ENCODE peak calls at places on chromosomes 7 and 10, in ten cellular contexts. Y, J, A, O, L, V, W, Z, P and B are unnamed samples.

GRCh38 chr10:3067045-3067858 is at the start of gene PFKP:
- DNase-seq in L (peak; percentile 27), J (no peak), P (peak; percentile 54), V (peak; percentile 24), A (peak; percentile 81), O (no peak), Y (peak; percentile 61), W (no peak), Z (peak; percentile 32), B (peak; percentile 86)

GRCh38 chr10:71821909-71822763 is 28.9 kb downstream of the PSAP start:
- DNase-seq in W (peak; percentile 78), A (no peak), L (no peak), Y (no peak), J (no peak), V (no peak), P (no peak), O (no peak), Z (no peak), B (peak; percentile 41)

GRCh38 chr10:60299961-60300883 is 89.5 kb downstream of the ANK3 start:
- DNase-seq in P (no peak), W (peak; percentile 98), A (peak; percentile 81), V (peak; percentile 95), J (no peak), O (no peak), Y (peak; percentile 64), L (peak; percentile 25), Z (peak; percentile 59), B (no peak)

GRCh38 chr10:60623627-60624026 is 154.7 kb upstream of the CDK1 start:
- DNase-seq in P (no peak), W (no peak), V (no peak), L (no peak), Z (no peak), O (no peak), J (no peak), Y (no peak), A (no peak), B (no peak)

GRCh38 chr10:93751832-93752231 is 5.9 kb upstream of the LGI1 start:
- DNase-seq in V (peak; percentile 68), P (peak; percentile 36), O (no peak), L (peak; percentile 40), Z (no peak), W (peak; percentile 15), A (peak; percentile 43), J (no peak), Y (peak; percentile 65), B (no peak)

GRCh38 chr10:127738512-127739424 is 1.8 kb downstream of the FOXI2 start:
- DNase-seq in J (no peak), L (no peak), W (no peak), O (no peak), P (no peak), Y (peak; percentile 48), A (no peak), V (no peak), Z (no peak), B (no peak)

GRCh38 chr10:132631348-132631735 is 93.8 kb downstream of the INPP5A start:
- DNase-seq in Y (no peak), V (no peak), A (peak; percentile 95), W (peak; percentile 16), L (no peak), O (peak; percentile 54), Z (peak; percentile 88), P (no peak), J (peak; percentile 82), B (peak; percentile 89)

GRCh38 chr7:37377231-37377630 is 71.4 kb downstream of the ELMO1 start:
- DNase-seq in P (no peak), Z (no peak), J (no peak), O (no peak), W (no peak), V (no peak), A (no peak), Y (no peak), L (no peak), B (no peak)

GRCh38 chr7:102925962-102926825 is 13.4 kb downstream of the LRRC17 start:
- DNase-seq in P (no peak), A (no peak), Y (no peak), Z (no peak), W (peak; percentile 68), J (no peak), O (no peak), L (peak; percentile 28), V (no peak), B (no peak)

GRCh38 chr7:94008537-94008936 is 4.4 kb upstream of the BET1 start:
- DNase-seq in O (no peak), Y (no peak), W (peak; percentile 84), A (no peak), L (no peak), V (peak; percentile 18), P (no peak), Z (no peak), J (no peak), B (no peak)

GRCh38 chr10:17801507-17801906 is 7.6 kb upstream of the MRC1 start:
- DNase-seq in A (no peak), Y (no peak), Z (no peak), J (no peak), L (no peak), W (no peak), V (no peak), P (no peak), O (no peak), B (no peak)

GRCh38 chr7:50159154-50159553 is 66.1 kb upstream of the ZPBP start:
- DNase-seq in L (no peak), A (no peak), Y (no peak), V (no peak), J (no peak), O (no peak), P (no peak), Z (no peak), W (no peak), B (no peak)

GRCh38 chr7:66557214-66558200 is 71.2 kb upstream of the KCTD7 start:
- DNase-seq in Y (peak; percentile 89), V (peak; percentile 48), J (peak; percentile 56), A (peak; percentile 67), W (no peak), P (peak; percentile 74), O (peak; percentile 82), Z (peak; percentile 57), L (peak; percentile 84), B (peak; percentile 79)

GRCh38 chr7:27183682-27184341 is 1.2 kb downstream of the HOXA11 start:
- DNase-seq in P (no peak), Z (no peak), Y (peak; percentile 29), V (peak; percentile 55), O (no peak), A (no peak), J (peak; percentile 23), L (no peak), W (no peak), B (no peak)

GRCh38 chr10:132664407-132664806 is 121.5 kb downstream of the NKX6-2 start:
- DNase-seq in L (no peak), Z (no peak), P (no peak), J (no peak), V (no peak), W (no peak), Y (no peak), O (peak; percentile 31), A (no peak), B (peak; percentile 27)

DNA sequence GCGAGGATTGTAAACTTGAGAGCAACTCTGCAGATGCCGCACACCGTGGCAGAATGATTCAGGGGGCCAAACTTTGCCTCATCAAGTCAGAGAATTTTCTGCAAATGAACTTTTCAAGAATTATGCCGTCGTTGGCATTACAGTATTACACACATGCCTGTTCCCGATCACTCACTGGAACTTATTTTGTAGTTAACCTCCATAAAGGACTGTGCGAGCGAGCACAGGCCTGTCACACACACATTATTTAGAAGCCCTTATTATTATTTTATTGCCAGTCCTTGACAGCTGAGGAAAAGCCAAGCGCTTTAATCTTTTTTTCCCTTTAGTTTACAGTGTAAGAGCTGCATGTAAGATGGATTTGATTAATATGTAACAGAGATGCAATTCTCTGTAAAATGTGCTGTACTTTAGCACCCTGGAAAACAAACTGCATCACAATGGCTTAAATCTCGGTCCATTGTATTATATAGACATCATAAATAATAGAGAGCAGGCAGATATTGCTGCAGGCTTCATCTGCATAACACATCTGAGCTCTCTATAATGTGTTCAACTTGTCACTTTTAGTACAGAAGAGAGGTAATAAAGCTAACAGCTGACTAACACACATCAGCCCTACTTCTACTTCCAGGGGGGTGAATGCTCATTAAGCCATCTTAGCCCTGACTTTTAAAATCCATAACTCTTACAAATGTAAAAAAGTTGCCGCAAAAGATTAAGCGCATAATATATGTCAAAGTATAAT is 493.4 kb upstream of the GALNT17 start:
- DNase-seq in P (no peak), Y (no peak), V (no peak), A (no peak), W (no peak), L (no peak), Z (no peak), J (no peak), O (no peak), B (no peak)
- H3K27me3 ChIP-seq in P (no peaks in the 10 kb centered on the region), Y (no peaks in the 10 kb centered on the region), V (no peaks in the 10 kb centered on the region), A (peaks cover 4% of the 10 kb centered on the region), W (no peaks in the 10 kb centered on the region), L (no peaks in the 10 kb centered on the region), Z (no peaks in the 10 kb centered on the region), J (no peaks in the 10 kb centered on the region), O (no peaks in the 10 kb centered on the region), B (no peaks in the 10 kb centered on the region)

DNA sequence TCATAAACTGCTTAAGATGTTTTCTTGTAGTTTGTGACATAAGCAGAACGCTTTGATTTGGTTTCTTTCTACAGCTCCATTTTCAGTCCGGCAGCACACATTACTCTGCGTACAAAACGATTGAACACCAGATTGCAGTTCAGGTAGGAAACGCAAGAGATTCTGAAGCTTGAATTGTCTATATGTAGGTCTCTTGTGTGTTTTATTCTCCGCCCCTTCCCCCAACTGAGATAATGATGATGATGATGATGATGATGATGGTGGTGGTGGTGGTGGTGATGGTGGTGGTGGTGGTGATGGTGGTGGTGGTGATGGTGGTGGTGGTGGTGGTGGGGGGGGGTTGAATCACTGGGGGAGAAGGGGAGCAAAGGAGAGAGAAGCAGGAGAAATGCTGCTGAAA is 14.4 kb downstream of the TCF7L2 start:
- DNase-seq in W (no peak), Z (no peak), L (no peak), J (no peak), V (no peak), P (no peak), A (no peak), Y (no peak), O (no peak), B (no peak)
- H3K27me3 ChIP-seq in W (no peaks in the 10 kb centered on the region), Z (no peaks in the 10 kb centered on the region), L (no peaks in the 10 kb centered on the region), J (no peaks in the 10 kb centered on the region), V (no peaks in the 10 kb centered on the region), P (no peaks in the 10 kb centered on the region), A (no peaks in the 10 kb centered on the region), Y (no peaks in the 10 kb centered on the region), O (no peaks in the 10 kb centered on the region), B (no peaks in the 10 kb centered on the region)

DNA sequence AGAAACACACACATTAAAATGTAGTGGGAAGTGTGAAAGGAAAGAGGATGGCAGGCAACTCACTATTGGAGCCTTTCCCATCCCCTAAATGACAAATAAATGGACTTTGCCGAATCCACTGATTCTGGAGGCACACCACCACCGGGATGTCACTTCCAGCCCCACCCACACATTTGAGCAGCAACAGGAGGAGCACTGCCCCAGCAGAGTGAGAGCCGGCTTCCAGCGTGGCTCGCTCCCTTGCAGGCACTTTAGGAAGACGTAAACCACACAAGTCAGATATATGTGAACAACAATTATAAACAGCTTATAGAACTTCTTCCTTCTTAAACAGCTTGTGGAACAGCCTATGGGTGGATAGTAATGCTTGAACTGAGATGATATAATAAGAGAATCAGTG is 191.0 kb downstream of the DGKI start:
- DNase-seq in J (no peak), Y (no peak), A (no peak), L (no peak), W (no peak), V (no peak), O (no peak), Z (no peak), P (peak; percentile 20), B (no peak)
- H3K27me3 ChIP-seq in J (no peaks in the 10 kb centered on the region), Y (no peaks in the 10 kb centered on the region), A (no peaks in the 10 kb centered on the region), L (no peaks in the 10 kb centered on the region), W (no peaks in the 10 kb centered on the region), V (no peaks in the 10 kb centered on the region), O (no peaks in the 10 kb centered on the region), Z (no peaks in the 10 kb centered on the region), P (no peaks in the 10 kb centered on the region), B (no peaks in the 10 kb centered on the region)

GRCh38 chr10:70494966-70495365 is 16.4 kb downstream of the PALD1 start:
- DNase-seq in J (peak; percentile 55), A (no peak), W (no peak), P (no peak), L (no peak), Z (peak; percentile 53), Y (no peak), V (no peak), O (peak; percentile 77), B (peak; percentile 73)
- H3K27me3 ChIP-seq in J (no peaks in the 10 kb centered on the region), A (no peaks in the 10 kb centered on the region), W (no peaks in the 10 kb centered on the region), P (no peaks in the 10 kb centered on the region), L (no peaks in the 10 kb centered on the region), Z (no peaks in the 10 kb centered on the region), Y (no peaks in the 10 kb centered on the region), V (peaks cover 55% of the 10 kb centered on the region), O (no peaks in the 10 kb centered on the region), B (no peaks in the 10 kb centered on the region)